ENCODE peak calls at places on chromosomes 6 and 20, in six cellular contexts. E is heart right ventricle, R is sigmoid colon, G is esophagus squamous epithelium, K is psoas muscle, C is GM23248. N is an unnamed sample. For H3K4me1, the result is how much of the 10 kb centered on the place peaks cover.

GRCh38 chr6:129936329-129937165 is 75.4 kb upstream of the TMEM244 start:
- DNase-seq in C (peak), G (no peak), R (no peak), E (no peak), K (no peak), N (peak)

GRCh38 chr6:147643341-147644200 is 135.1 kb downstream of the SAMD5 start:
- DNase-seq in G (no peak), R (no peak), C (no peak), K (no peak), E (no peak), N (no peak)

GRCh38 chr20:23249541-23249940 is 101.0 kb upstream of the NXT1 start:
- DNase-seq in K (no peak), G (no peak), E (no peak), R (peak), C (no peak), N (no peak)

GRCh38 chr6:88730602-88731001 is 232.8 kb downstream of the RNGTT start:
- DNase-seq in C (peak), E (no peak), G (no peak), K (no peak), R (no peak), N (no peak)

GRCh38 chr6:49543087-49543858 is 7.2 kb upstream of the C6orf141 start:
- DNase-seq in E (no peak), R (no peak), K (no peak), G (no peak), C (no peak), N (no peak)

GRCh38 chr6:84021625-84022024 is 11.9 kb upstream of the MRAP2 start:
- DNase-seq in K (no peak), G (no peak), E (no peak), R (no peak), C (no peak), N (no peak)

GRCh38 chr6:157527471-157527907 is 146.5 kb downstream of the ZDHHC14 start:
- DNase-seq in G (no peak), E (no peak), R (no peak), K (no peak), C (no peak), N (no peak)

GRCh38 chr6:39568896-39569295 is 156.3 kb downstream of the KIF6 start:
- DNase-seq in E (no peak), K (no peak), C (peak), R (no peak), G (no peak), N (no peak)

GRCh38 chr6:155301867-155302266 is 12.4 kb downstream of the TFB1M start:
- DNase-seq in K (no peak), C (peak), G (no peak), R (no peak), E (no peak), N (no peak)

GRCh38 chr6:26022166-26022510 is 59.5 kb downstream of the TRIM38 start:
- DNase-seq in C (peak), G (no peak), R (peak), E (no peak), K (no peak), N (no peak)

GRCh38 chr6:20352346-20352745 is 49.3 kb upstream of the E2F3 start:
- DNase-seq in K (no peak), G (no peak), R (no peak), E (no peak), C (no peak), N (no peak)

GRCh38 chr20:2780948-2781347 is 19.5 kb downstream of the CPXM1 start:
- DNase-seq in C (no peak), E (no peak), R (no peak), K (no peak), G (no peak), N (no peak)

GRCh38 chr20:17648306-17648646 is 33.8 kb downstream of the RRBP1 start:
- DNase-seq in K (peak), R (peak), E (peak), C (no peak), G (no peak), N (no peak)

DNA sequence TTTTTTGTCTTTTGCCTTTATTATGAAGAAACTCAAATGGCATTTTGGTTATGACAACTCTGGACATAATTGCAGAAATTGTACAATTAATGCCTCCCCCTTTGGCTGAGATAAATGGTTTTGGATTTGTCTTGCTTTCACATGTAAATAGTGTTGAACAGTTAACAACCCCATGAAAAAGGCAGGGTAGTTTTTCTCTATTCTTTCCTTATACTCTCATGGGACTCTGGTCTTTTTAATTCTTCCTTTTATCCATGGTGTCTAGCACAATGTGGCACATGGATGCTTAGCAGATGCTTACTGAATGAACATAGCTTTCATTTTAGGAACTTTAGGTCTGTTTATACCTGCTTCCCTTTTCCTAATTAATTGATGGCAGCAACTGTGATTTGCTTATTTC is 75.6 kb downstream of the NCOA3 start:
- DNase-seq in C (no peak), G (no peak), K (no peak), R (no peak), E (no peak), N (no peak)
- H3K4me1 ChIP-seq in C (under half), G (half or more), K (half or more), R (under half), E (half or more), N (under half)

DNA sequence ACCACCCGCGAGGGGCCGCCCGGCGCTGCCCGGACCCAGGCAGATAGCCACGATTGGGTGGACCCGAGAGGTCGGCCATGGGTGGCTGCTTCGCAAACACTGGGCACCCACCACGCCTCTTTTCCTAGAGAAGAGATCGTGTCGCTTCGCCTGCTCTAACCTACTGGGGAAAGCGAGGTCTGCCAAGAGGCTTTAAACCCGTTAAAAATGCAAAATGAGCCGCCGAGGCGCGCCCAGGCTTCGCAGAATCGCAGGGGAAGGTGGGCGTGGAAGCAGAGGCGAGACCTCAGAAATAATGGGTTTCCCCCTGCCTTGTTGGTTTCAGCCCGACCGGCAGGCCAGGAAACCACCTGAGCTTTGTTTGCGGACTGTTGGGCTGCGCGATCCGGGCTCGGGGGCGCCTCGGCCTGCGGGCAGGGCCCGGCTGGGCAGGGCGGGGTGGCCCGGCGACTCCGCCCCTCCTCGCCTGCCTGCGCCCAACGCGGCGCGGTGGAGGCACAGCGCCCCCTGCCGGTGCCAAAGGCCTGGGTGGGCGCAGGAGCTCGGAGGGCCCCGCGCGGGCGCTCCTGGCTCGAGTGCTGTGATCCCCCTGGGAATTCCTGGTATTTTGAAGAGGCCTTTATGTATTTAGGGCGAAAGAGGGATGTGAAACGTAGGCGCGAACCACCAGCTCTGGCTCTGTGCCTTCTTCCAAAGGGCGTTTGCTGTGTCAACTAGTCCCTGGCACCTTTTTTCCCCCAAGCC is 1.6 kb downstream of the MARCKS start:
- DNase-seq in C (peak), R (peak), K (peak), G (peak), E (peak), N (no peak)
- H3K27ac ChIP-seq in C (peak), R (peak), K (peak), G (peak), E (peak), N (no peak)

GRCh38 chr6:97917369-97917768 is 634.4 kb upstream of the MMS22L start:
- DNase-seq in C (no peak), G (no peak), K (no peak), R (no peak), E (no peak), N (peak)

GRCh38 chr6:97923249-97923648 is 640.2 kb upstream of the MMS22L start:
- DNase-seq in E (no peak), G (no peak), C (no peak), K (no peak), R (no peak), N (no peak)

GRCh38 chr6:97915537-97915936 is 632.5 kb upstream of the MMS22L start:
- DNase-seq in E (no peak), R (no peak), G (no peak), K (no peak), C (no peak), N (no peak)

GRCh38 chr6:97919046-97919445 is 636.0 kb upstream of the MMS22L start:
- DNase-seq in E (no peak), G (no peak), K (no peak), C (no peak), R (no peak), N (no peak)

GRCh38 chr6:97919631-97920030 is 636.6 kb upstream of the MMS22L start:
- DNase-seq in E (no peak), G (no peak), C (no peak), R (no peak), K (no peak), N (no peak)
- H3K4me3 ChIP-seq in E (no peak), G (no peak), C (no peak), R (no peak), K (no peak), N (no peak)

DNA sequence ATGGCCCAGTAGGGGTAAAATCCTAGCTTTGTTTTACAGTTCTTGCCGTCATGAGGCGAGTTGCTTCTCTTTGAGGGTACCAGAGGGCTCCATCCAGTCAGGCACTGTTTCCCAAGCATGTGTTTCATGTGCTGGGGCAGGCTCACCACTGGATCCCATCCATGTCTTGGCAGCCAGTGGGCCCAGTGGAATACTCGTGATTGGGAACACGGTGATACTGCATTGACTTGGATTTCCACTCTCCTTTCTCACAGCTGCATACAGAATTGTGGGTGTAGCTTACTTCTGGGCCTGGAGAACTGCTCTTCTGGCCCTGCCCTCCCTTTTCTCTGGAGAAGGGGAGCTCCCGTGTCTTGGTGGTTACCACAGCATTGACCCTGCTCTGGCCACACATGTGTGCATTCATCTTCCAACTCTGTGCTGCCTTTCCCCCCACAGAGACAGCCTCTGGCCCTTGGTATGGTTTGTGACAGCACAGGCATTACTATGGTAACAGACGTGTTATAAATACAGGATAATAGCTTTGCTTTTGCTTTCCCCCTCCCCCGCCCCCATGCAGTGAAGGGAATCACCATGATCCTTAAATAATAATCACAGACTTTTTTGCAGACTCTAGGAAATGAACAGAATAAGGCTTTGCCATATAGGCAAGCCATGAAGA is 21.6 kb downstream of the SOBP start:
- DNase-seq in E (peak), G (no peak), K (peak), R (peak), C (no peak), N (no peak)
- H3K4me1 ChIP-seq in E (under half), G (under half), K (under half), R (under half), C (under half), N (under half)

DNA sequence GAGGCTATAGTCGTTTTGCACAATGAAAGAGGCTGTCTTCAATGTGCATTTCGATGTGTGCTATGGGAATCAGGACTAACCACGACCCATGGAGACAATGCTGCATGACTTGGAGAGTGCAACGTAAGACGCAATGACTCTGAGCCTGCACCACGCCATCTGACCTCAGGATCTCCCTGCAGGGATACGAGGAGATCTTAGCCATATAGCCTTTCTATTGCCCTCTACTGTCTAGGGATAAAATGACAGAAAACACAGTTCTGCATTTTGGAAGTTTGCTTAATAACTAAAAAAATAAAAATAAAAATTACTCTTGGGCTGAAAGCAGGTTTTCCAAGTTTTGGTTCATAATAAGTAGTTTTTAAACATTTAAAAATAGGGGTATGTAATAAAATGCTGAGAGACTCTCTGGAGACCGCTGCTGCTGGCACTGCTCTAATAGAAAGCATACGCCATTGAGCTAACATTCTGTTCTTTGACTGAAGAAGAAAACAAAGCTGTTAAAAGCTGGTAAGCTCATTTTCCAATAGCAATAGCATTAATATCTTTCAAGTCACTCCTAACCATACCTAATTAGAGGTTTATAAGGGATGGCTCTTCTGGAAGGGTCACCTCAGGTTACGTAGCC is 87.2 kb downstream of the PDE7B start:
- DNase-seq in G (no peak), R (no peak), K (peak), E (peak), C (peak), N (no peak)
- H3K27ac ChIP-seq in G (peak), R (no peak), K (peak), E (peak), C (peak), N (no peak)

DNA sequence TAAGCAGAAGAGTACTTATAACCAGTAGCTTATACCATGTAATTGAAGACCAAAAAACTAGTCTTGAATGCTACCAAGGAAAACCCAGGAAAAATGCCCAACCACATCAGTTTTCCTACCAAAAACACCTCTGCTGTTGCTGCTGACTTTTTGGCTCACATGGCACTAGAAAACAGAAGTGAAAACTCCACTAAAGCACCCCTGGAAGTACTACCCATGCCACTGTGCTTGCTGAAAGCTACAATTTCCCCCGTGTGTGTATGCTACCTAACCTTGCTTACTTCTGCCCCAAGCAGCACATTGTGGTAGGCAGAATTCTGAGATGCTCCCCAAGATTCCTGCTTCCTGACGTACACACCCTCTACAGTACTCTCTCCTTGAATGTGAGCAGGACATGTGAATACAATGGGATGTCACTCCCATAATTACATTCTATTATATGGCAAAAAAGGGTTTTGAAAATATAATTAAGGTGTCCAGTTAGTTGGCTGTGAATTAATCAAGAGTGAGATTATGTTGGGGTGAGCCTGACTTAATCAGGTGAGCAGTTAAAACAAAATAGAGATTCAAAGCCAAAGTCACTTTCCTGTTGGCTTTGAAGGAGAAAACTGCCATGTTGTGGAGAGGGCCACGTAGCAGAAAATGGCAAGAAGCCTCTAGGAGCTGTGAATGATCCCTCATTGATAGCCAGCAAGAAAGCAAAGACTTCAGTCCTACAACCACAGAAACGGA is 209.8 kb upstream of the MARCKS start:
- DNase-seq in G (no peak), C (no peak), E (no peak), R (no peak), K (no peak), N (no peak)
- H3K4me3 ChIP-seq in G (no peak), C (no peak), E (no peak), R (no peak), K (no peak), N (no peak)

GRCh38 chr6:10413850-10414765 is 766 bp downstream of the TFAP2A start:
- DNase-seq in K (no peak), G (no peak), R (no peak), C (peak), E (no peak), N (no peak)

GRCh38 chr6:10414766-10415592 is at the start of gene TFAP2A:
- DNase-seq in G (no peak), K (no peak), C (peak), E (no peak), R (no peak), N (no peak)

GRCh38 chr6:10411915-10412164 is 3.0 kb downstream of the TFAP2A start:
- DNase-seq in G (no peak), R (no peak), C (no peak), E (no peak), K (no peak), N (no peak)

GRCh38 chr6:10412165-10412947 is 2.5 kb downstream of the TFAP2A start:
- DNase-seq in R (no peak), E (no peak), C (peak), K (no peak), G (no peak), N (no peak)

GRCh38 chr6:10412948-10413849 is 1.7 kb downstream of the TFAP2A start:
- DNase-seq in K (no peak), R (no peak), C (peak), E (no peak), G (no peak), N (no peak)
- H3K4me1 ChIP-seq in K (under half), R (under half), C (under half), E (half or more), G (half or more), N (under half)

DNA sequence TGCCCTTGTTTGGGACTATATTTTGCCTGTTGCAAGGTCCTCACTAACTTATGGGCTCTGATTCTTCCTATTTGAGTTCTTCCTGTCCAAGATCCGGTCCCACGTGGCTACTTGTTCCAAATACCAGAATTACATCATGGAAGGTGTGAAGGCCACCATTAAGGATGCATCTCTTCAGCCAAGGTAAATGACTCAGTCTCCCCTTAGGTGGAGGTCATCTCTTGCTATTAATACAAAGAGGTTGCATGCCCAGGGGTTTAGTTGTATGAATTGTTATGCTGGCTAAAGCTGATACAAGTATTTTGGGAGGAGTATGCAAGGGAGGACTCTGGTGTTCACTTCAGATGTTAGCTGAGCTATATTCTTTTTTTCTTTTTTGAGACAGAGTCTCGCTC is 9.1 kb downstream of the RNF114 start:
- DNase-seq in G (no peak), K (no peak), E (no peak), R (peak), C (no peak), N (no peak)
- H3K27ac ChIP-seq in G (no peak), K (no peak), E (no peak), R (no peak), C (no peak), N (no peak)

DNA sequence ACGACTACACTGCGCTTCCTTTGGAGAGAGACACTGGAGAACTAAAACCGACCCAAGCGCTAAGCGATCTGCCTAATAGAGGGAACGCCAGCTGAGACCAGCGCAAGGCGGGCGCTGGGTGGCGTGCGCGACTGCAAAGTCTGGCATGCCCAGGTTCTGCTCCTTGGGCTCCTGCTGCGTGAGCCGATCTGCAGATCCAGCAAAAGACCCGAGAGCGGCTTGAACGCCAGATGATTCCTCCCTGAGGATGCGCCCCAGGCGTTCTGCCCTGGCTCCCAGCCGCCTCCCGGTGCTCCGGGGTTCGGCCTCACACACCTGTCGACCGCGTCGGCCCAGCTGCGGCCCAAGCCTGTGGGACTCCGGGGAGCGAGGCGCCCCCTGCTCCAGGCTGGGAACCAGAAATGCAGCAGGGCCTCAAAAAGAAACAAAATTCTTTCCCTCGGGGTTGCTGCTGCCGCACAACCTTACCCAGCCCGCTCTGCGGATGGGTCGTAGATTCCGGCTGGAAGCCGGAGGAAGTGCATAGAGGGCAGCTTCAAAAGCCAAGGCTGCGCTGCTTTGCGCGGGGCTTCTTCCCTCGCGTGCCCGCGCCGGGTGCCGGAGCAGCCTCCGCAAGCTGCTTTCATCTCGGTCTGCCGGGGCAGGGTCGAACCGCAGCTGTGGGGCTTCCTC is 17.9 kb upstream of the PRDM13 start:
- DNase-seq in C (peak), K (peak), G (no peak), E (peak), R (peak), N (no peak)
- H3K4me3 ChIP-seq in C (peak), K (peak), G (peak), E (peak), R (peak), N (peak)

DNA sequence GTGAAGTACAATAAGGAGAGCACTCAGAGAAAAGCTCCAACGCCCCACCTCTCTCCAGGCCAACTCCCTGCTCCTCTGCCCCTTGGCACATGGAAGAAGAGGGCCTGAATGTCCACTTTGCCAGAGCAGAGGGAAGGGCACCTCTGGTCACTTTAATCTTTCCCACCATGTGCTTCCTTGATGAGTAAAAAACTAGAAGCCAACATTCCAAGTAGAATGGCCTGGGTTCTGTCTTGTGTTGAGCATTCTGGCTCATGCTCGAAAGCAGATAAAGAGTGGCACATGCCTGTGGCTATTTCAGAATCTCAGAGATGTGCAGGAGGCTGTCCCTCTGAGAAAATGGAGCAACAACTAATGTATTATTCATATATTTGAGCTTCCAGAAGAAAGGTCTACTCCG is 177.4 kb upstream of the PLN start:
- DNase-seq in G (no peak), C (no peak), R (no peak), K (no peak), E (no peak), N (no peak)
- H3K4me1 ChIP-seq in G (under half), C (under half), R (under half), K (under half), E (under half), N (under half)

N was measured in iPS DF 6.9.